ENCODE peak calls at places on chromosomes 4 and X, in seven cellular contexts. One of them, this sample, is unnamed.

GRCh38 chr4:138749303-138749702 is 266.3 kb upstream of the NOCT start:
- DNase-seq in lower leg skin: no peak
- DNase-seq in endodermal cell: no peak
- DNase-seq in A549: no peak
- DNase-seq in bronchial epithelial cell: peak; percentile 73
- DNase-seq in spleen: no peak
- DNase-seq in sigmoid colon: no peak
- DNase-seq in this sample: no peak

GRCh38 chrX:17413228-17413627 is 38.2 kb downstream of the NHS start:
- DNase-seq in A549: no peak
- DNase-seq in lower leg skin: no peak
- DNase-seq in endodermal cell: no peak
- DNase-seq in sigmoid colon: no peak
- DNase-seq in spleen: no peak
- DNase-seq in bronchial epithelial cell: peak; percentile 90
- DNase-seq in this sample: no peak

GRCh38 chr4:120080533-120080932 is 13.9 kb upstream of the MAD2L1 start:
- DNase-seq in A549: no peak
- DNase-seq in sigmoid colon: no peak
- DNase-seq in bronchial epithelial cell: peak; percentile 20
- DNase-seq in endodermal cell: no peak
- DNase-seq in spleen: no peak
- DNase-seq in lower leg skin: no peak
- DNase-seq in this sample: no peak

GRCh38 chr4:104901438-104901837 is 245.2 kb upstream of the TET2 start:
- DNase-seq in sigmoid colon: no peak
- DNase-seq in spleen: no peak
- DNase-seq in lower leg skin: no peak
- DNase-seq in endodermal cell: peak; percentile 63
- DNase-seq in A549: no peak
- DNase-seq in bronchial epithelial cell: peak; percentile 8
- DNase-seq in this sample: no peak

GRCh38 chr4:40419231-40419912 is 84.2 kb downstream of the CHRNA9 start:
- DNase-seq in endodermal cell: no peak
- DNase-seq in A549: no peak
- DNase-seq in sigmoid colon: no peak
- DNase-seq in bronchial epithelial cell: no peak
- DNase-seq in lower leg skin: no peak
- DNase-seq in spleen: no peak
- DNase-seq in this sample: no peak

GRCh38 chr4:763922-764321 is 58.3 kb downstream of the PCGF3 start:
- DNase-seq in lower leg skin: no peak
- DNase-seq in A549: no peak
- DNase-seq in endodermal cell: no peak
- DNase-seq in sigmoid colon: no peak
- DNase-seq in spleen: no peak
- DNase-seq in bronchial epithelial cell: no peak
- DNase-seq in this sample: no peak

GRCh38 chrX:72255445-72255844 is 16.6 kb upstream of the ERCC6L start:
- DNase-seq in lower leg skin: no peak
- DNase-seq in endodermal cell: peak; percentile 66
- DNase-seq in sigmoid colon: no peak
- DNase-seq in bronchial epithelial cell: no peak
- DNase-seq in spleen: no peak
- DNase-seq in A549: no peak
- DNase-seq in this sample: no peak

GRCh38 chrX:55488559-55489314 is 911 bp downstream of the USP51 start:
- DNase-seq in A549: peak; percentile 25
- DNase-seq in lower leg skin: peak; percentile 60
- DNase-seq in bronchial epithelial cell: peak; percentile 10
- DNase-seq in sigmoid colon: peak; percentile 85
- DNase-seq in endodermal cell: peak; percentile 80
- DNase-seq in spleen: peak; percentile 89
- DNase-seq in this sample: peak; percentile 83

GRCh38 chr4:76585897-76586360 is 150.9 kb downstream of the SHROOM3 start:
- DNase-seq in lower leg skin: peak; percentile 64
- DNase-seq in sigmoid colon: peak; percentile 65
- DNase-seq in A549: peak; percentile 71
- DNase-seq in endodermal cell: peak; percentile 99
- DNase-seq in spleen: peak; percentile 81
- DNase-seq in bronchial epithelial cell: peak; percentile 83
- DNase-seq in this sample: peak; percentile 93

GRCh38 chr4:36551697-36552214 is 270.3 kb downstream of the DTHD1 start:
- DNase-seq in lower leg skin: no peak
- DNase-seq in sigmoid colon: no peak
- DNase-seq in bronchial epithelial cell: peak; percentile 93
- DNase-seq in A549: no peak
- DNase-seq in spleen: no peak
- DNase-seq in endodermal cell: no peak
- DNase-seq in this sample: no peak

GRCh38 chr4:15756361-15756861 is 21.7 kb upstream of the CD38 start:
- DNase-seq in spleen: no peak
- DNase-seq in sigmoid colon: no peak
- DNase-seq in A549: no peak
- DNase-seq in lower leg skin: no peak
- DNase-seq in endodermal cell: no peak
- DNase-seq in bronchial epithelial cell: peak; percentile 91
- DNase-seq in this sample: no peak

GRCh38 chrX:2373615-2374014 is 127.2 kb downstream of the DHRSX start:
- DNase-seq in spleen: peak; percentile 29
- DNase-seq in sigmoid colon: no peak
- DNase-seq in A549: no peak
- DNase-seq in lower leg skin: no peak
- DNase-seq in endodermal cell: no peak
- DNase-seq in bronchial epithelial cell: no peak
- DNase-seq in this sample: no peak

GRCh38 chrX:48854898-48855297 is 19.5 kb upstream of the PCSK1N start:
- DNase-seq in sigmoid colon: no peak
- DNase-seq in endodermal cell: peak; percentile 53
- DNase-seq in spleen: no peak
- DNase-seq in bronchial epithelial cell: peak; percentile 11
- DNase-seq in lower leg skin: no peak
- DNase-seq in A549: no peak
- DNase-seq in this sample: no peak

GRCh38 chr4:16942491-16942890 is 44.0 kb upstream of the LDB2 start:
- DNase-seq in lower leg skin: no peak
- DNase-seq in A549: no peak
- DNase-seq in spleen: no peak
- DNase-seq in bronchial epithelial cell: no peak
- DNase-seq in sigmoid colon: no peak
- DNase-seq in endodermal cell: no peak
- DNase-seq in this sample: no peak

GRCh38 chr4:152041304-152041703 is 280.5 kb upstream of the GATB start:
- DNase-seq in sigmoid colon: no peak
- DNase-seq in lower leg skin: no peak
- DNase-seq in endodermal cell: no peak
- DNase-seq in spleen: no peak
- DNase-seq in A549: no peak
- DNase-seq in bronchial epithelial cell: no peak
- DNase-seq in this sample: no peak

GRCh38 chr4:11470709-11471441 is 42.2 kb upstream of the HS3ST1 start:
- DNase-seq in lower leg skin: no peak
- DNase-seq in A549: no peak
- DNase-seq in sigmoid colon: no peak
- DNase-seq in spleen: no peak
- DNase-seq in bronchial epithelial cell: peak; percentile 87
- DNase-seq in endodermal cell: peak; percentile 45
- DNase-seq in this sample: no peak

GRCh38 chr4:183175631-183176232 is 76.7 kb downstream of the WWC2 start:
- DNase-seq in sigmoid colon: no peak
- DNase-seq in bronchial epithelial cell: peak; percentile 8
- DNase-seq in A549: no peak
- DNase-seq in lower leg skin: no peak
- DNase-seq in spleen: no peak
- DNase-seq in endodermal cell: no peak
- DNase-seq in this sample: no peak

GRCh38 chr4:176538217-176538925 is 218.6 kb downstream of the SPCS3 start:
- DNase-seq in endodermal cell: no peak
- DNase-seq in bronchial epithelial cell: peak; percentile 89
- DNase-seq in spleen: no peak
- DNase-seq in sigmoid colon: no peak
- DNase-seq in lower leg skin: peak; percentile 17
- DNase-seq in A549: peak; percentile 2
- DNase-seq in this sample: no peak

GRCh38 chrX:151773434-151773833 is 38.9 kb downstream of the CNGA2 start:
- DNase-seq in bronchial epithelial cell: no peak
- DNase-seq in lower leg skin: no peak
- DNase-seq in sigmoid colon: no peak
- DNase-seq in spleen: no peak
- DNase-seq in endodermal cell: peak; percentile 57
- DNase-seq in A549: no peak
- DNase-seq in this sample: peak; percentile 33

GRCh38 chrX:13923289-13923688 is 106.4 kb upstream of the GPM6B start:
- DNase-seq in spleen: no peak
- DNase-seq in endodermal cell: no peak
- DNase-seq in sigmoid colon: no peak
- DNase-seq in lower leg skin: no peak
- DNase-seq in bronchial epithelial cell: no peak
- DNase-seq in A549: no peak
- DNase-seq in this sample: no peak

GRCh38 chrX:66635360-66635759 is 3.5 kb downstream of the EDA2R start:
- DNase-seq in spleen: no peak
- DNase-seq in endodermal cell: no peak
- DNase-seq in bronchial epithelial cell: peak; percentile 72
- DNase-seq in A549: no peak
- DNase-seq in sigmoid colon: no peak
- DNase-seq in lower leg skin: peak; percentile 14
- DNase-seq in this sample: no peak

GRCh38 chr4:16692493-16692892 is 206.0 kb downstream of the LDB2 start:
- DNase-seq in lower leg skin: no peak
- DNase-seq in sigmoid colon: no peak
- DNase-seq in A549: no peak
- DNase-seq in bronchial epithelial cell: no peak
- DNase-seq in endodermal cell: no peak
- DNase-seq in spleen: no peak
- DNase-seq in this sample: no peak

DNA sequence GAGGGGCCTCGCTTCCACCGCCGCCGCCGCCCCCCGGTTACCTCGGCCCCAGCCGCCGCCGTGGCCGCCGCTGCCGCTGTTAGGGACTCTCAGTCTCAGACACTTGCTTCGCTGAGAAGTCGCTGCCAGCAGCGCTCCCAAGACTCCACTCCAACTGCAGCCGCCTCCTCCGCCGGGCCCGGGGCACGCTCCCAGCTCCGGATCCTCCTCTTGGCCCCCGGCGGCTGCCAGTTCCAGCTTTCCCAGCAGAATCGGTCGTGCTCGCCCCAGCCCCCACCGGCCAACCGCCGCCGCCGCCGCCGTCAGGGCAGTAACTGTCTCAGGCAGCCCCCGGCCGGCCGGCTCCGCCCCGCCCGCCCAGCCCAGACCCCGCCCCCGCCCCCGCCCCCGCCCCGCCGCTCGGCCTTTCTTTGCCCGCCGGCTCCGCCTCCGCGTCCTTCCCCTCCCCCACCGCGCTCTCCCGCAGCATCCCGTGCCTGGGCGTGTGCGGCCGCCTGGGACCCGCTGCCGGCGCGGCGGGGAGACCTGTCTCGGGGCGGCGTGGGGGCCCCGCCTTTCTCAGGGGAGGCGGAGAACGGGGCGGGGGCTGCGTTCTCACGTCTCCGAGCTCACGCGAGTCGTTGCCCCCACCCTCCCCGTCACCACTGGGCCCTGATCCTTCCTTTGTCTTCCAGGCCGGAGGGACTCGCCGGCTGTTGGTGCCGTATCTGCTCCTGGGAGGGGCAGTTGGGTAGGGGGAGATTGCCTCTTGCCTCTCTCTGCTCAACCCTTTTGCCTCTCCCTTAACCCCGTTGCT is at the start of gene ANKRD50:
- DNase-seq in endodermal cell: peak; percentile 96
- DNase-seq in A549: peak; percentile 64
- DNase-seq in bronchial epithelial cell: peak; percentile 65
- DNase-seq in lower leg skin: peak; percentile 86
- DNase-seq in spleen: peak; percentile 94
- DNase-seq in sigmoid colon: peak; percentile 95
- DNase-seq in this sample: peak; percentile 94
- TF ChIP-seq CTCF in endodermal cell: no peak
- TF ChIP-seq CTCF in A549: no peak
- TF ChIP-seq CTCF in bronchial epithelial cell: no peak
- TF ChIP-seq CTCF in lower leg skin: no peak
- TF ChIP-seq CTCF in spleen: no peak
- TF ChIP-seq CTCF in sigmoid colon: no peak
- TF ChIP-seq CTCF in this sample: no peak

GRCh38 chrX:10618911-10619310 is 1.5 kb downstream of the MID1 start:
- DNase-seq in lower leg skin: no peak
- DNase-seq in bronchial epithelial cell: no peak
- DNase-seq in A549: no peak
- DNase-seq in spleen: no peak
- DNase-seq in endodermal cell: no peak
- DNase-seq in sigmoid colon: no peak
- DNase-seq in this sample: no peak
- H3K4me3 ChIP-seq in lower leg skin: no peak overlapping the region
- H3K4me3 ChIP-seq in bronchial epithelial cell: peak overlapping the region; percentile 57
- H3K4me3 ChIP-seq in A549: peak overlapping the region; percentile 68
- H3K4me3 ChIP-seq in spleen: peak overlapping the region; percentile 39
- H3K4me3 ChIP-seq in endodermal cell: peak overlapping the region; percentile 86
- H3K4me3 ChIP-seq in sigmoid colon: peak overlapping the region; percentile 61
- H3K4me3 ChIP-seq in this sample: peak overlapping the region; percentile 75

GRCh38 chr4:59249110-59249509 is 1951.0 kb upstream of the ADGRL3 start:
- DNase-seq in A549: no peak
- DNase-seq in spleen: no peak
- DNase-seq in bronchial epithelial cell: no peak
- DNase-seq in lower leg skin: no peak
- DNase-seq in endodermal cell: no peak
- DNase-seq in sigmoid colon: no peak
- DNase-seq in this sample: no peak

GRCh38 chr4:59243038-59243437 is 1957.1 kb upstream of the ADGRL3 start:
- DNase-seq in A549: no peak
- DNase-seq in bronchial epithelial cell: no peak
- DNase-seq in lower leg skin: no peak
- DNase-seq in endodermal cell: no peak
- DNase-seq in spleen: no peak
- DNase-seq in sigmoid colon: no peak
- DNase-seq in this sample: no peak

GRCh38 chr4:59248313-59248712 is 1951.8 kb upstream of the ADGRL3 start:
- DNase-seq in lower leg skin: no peak
- DNase-seq in A549: no peak
- DNase-seq in spleen: no peak
- DNase-seq in bronchial epithelial cell: no peak
- DNase-seq in endodermal cell: no peak
- DNase-seq in sigmoid colon: no peak
- DNase-seq in this sample: no peak

DNA sequence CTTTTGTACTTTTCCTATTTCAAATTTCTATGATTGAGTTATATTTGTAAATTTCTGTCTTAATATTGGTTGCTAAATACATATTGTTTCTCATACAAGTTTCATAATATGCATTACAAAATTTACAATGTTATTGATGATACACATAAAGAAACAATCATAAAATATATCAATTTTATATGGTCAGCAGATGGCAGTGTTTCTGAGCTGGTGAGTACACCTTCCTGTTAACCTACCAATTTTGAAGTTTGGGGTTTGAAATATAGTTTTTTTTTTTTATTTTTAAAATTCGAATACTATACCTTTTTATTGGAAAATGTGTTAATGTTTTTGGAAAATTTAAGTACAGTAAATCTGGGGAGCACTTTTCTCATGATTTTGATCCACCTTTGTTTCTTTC is 1953.1 kb upstream of the ADGRL3 start:
- DNase-seq in endodermal cell: no peak
- DNase-seq in lower leg skin: no peak
- DNase-seq in A549: no peak
- DNase-seq in bronchial epithelial cell: no peak
- DNase-seq in sigmoid colon: no peak
- DNase-seq in spleen: no peak
- DNase-seq in this sample: no peak
- TF ChIP-seq CTCF in endodermal cell: peak; percentile 71
- TF ChIP-seq CTCF in lower leg skin: no peak
- TF ChIP-seq CTCF in A549: peak; percentile 33
- TF ChIP-seq CTCF in bronchial epithelial cell: no peak
- TF ChIP-seq CTCF in sigmoid colon: no peak
- TF ChIP-seq CTCF in spleen: no peak
- TF ChIP-seq CTCF in this sample: no peak

GRCh38 chr4:169008478-169008877 is 1.6 kb downstream of the CBR4 start:
- DNase-seq in lower leg skin: no peak
- DNase-seq in A549: no peak
- DNase-seq in spleen: no peak
- DNase-seq in endodermal cell: no peak
- DNase-seq in sigmoid colon: no peak
- DNase-seq in bronchial epithelial cell: no peak
- DNase-seq in this sample: no peak
- H3K4me3 ChIP-seq in lower leg skin: no peak overlapping the region
- H3K4me3 ChIP-seq in A549: peak overlapping the region; percentile 80
- H3K4me3 ChIP-seq in spleen: peak overlapping the region; percentile 56
- H3K4me3 ChIP-seq in endodermal cell: peak overlapping the region; percentile 94
- H3K4me3 ChIP-seq in sigmoid colon: peak overlapping the region; percentile 70
- H3K4me3 ChIP-seq in bronchial epithelial cell: peak overlapping the region; percentile 72
- H3K4me3 ChIP-seq in this sample: peak overlapping the region; percentile 79